ENCODE peak calls at places on chromosomes 6 and 20, in five cellular contexts. V is choroid plexus epithelial cell, X is heart right ventricle, A is SK-N-SH, E is tibial nerve. R is an unnamed sample.

GRCh38 chr6:63504777-63505384 is 67.4 kb upstream of the LOC128125822 start:
- DNase-seq in V (no peak), A (no peak), X (no peak), E (no peak), R (no peak)

GRCh38 chr20:46011631-46012482 is 3.1 kb downstream of the MMP9 start:
- DNase-seq in E (no peak), A (peak; percentile 59), V (peak; percentile 27), X (peak; percentile 40), R (no peak)

GRCh38 chr6:21149460-21149859 is 444.1 kb upstream of the SOX4 start:
- DNase-seq in X (no peak), A (no peak), E (no peak), V (peak; percentile 16), R (no peak)

GRCh38 chr6:42937548-42938427 is 8.5 kb downstream of the CNPY3 start:
- DNase-seq in E (no peak), A (no peak), X (no peak), V (no peak), R (no peak)

GRCh38 chr6:29395331-29395730 is at the start of gene OR12D2:
- DNase-seq in A (no peak), X (no peak), V (no peak), E (no peak), R (no peak)

GRCh38 chr6:106162926-106163325 is 76.8 kb downstream of the PRDM1 start:
- DNase-seq in E (no peak), A (no peak), X (no peak), V (no peak), R (no peak)

GRCh38 chr6:30759575-30760239 is 15.4 kb upstream of the IER3 start:
- DNase-seq in X (no peak), E (no peak), V (peak; percentile 94), A (no peak), R (peak; percentile 90)

GRCh38 chr6:45728674-45729073 is 287.0 kb downstream of the CLIC5 start:
- DNase-seq in X (no peak), E (no peak), A (no peak), V (peak; percentile 65), R (no peak)

GRCh38 chr20:11178946-11179654 is 505.3 kb upstream of the JAG1 start:
- DNase-seq in A (no peak), X (no peak), E (no peak), V (peak; percentile 75), R (peak; percentile 49)

GRCh38 chr6:166423781-166424180 is 41.0 kb upstream of the MPC1 start:
- DNase-seq in E (no peak), X (no peak), V (no peak), A (no peak), R (no peak)

GRCh38 chr20:46899619-46900018 is 5.0 kb downstream of the EYA2 start:
- DNase-seq in E (no peak), V (no peak), A (no peak), X (no peak), R (no peak)

GRCh38 chr20:31593221-31594001 is 11.7 kb upstream of the ID1 start:
- DNase-seq in X (no peak), E (no peak), V (peak; percentile 85), A (no peak), R (no peak)

GRCh38 chr6:101402618-101403002 is 9.1 kb downstream of the GRIK2 start:
- DNase-seq in V (no peak), E (no peak), A (peak; percentile 71), X (no peak), R (no peak)

GRCh38 chr6:135922170-135922569 is 70.7 kb downstream of the PDE7B start:
- DNase-seq in A (peak; percentile 31), X (peak; percentile 54), V (peak; percentile 98), E (no peak), R (peak; percentile 98)

GRCh38 chr6:99618649-99619408 is 12.2 kb downstream of the PRDM13 start:
- DNase-seq in A (peak; percentile 70), X (no peak), V (no peak), E (no peak), R (no peak)

GRCh38 chr6:36578030-36578825 is 15.9 kb upstream of the SRSF3 start:
- DNase-seq in E (no peak), A (peak; percentile 33), X (no peak), V (no peak), R (no peak)

GRCh38 chr20:57060407-57061057 is 205.9 kb downstream of the BMP7 start:
- DNase-seq in X (no peak), E (no peak), A (no peak), V (no peak), R (no peak)

GRCh38 chr20:52484438-52484837 is 292.9 kb upstream of the ZFP64 start:
- DNase-seq in V (peak; percentile 4), X (no peak), A (no peak), E (no peak), R (no peak)

GRCh38 chr20:14947536-14947935 is 610.1 kb upstream of the FLRT3 start:
- DNase-seq in X (no peak), A (no peak), E (no peak), V (no peak), R (no peak)

GRCh38 chr6:351867-352289 is 39.7 kb upstream of the IRF4 start:
- DNase-seq in V (no peak), X (no peak), A (no peak), E (no peak), R (no peak)

GRCh38 chr6:55902796-55903195 is 27.4 kb upstream of the BMP5 start:
- DNase-seq in A (no peak), X (no peak), V (peak; percentile 53), E (no peak), R (no peak)

GRCh38 chr20:25341716-25342680 is 48.6 kb downstream of the ABHD12 start:
- DNase-seq in E (no peak), V (peak; percentile 34), A (no peak), X (no peak), R (no peak)

GRCh38 chr20:771741-772464 is 3.6 kb upstream of the SLC52A3 start:
- DNase-seq in A (no peak), E (no peak), V (no peak), X (no peak), R (no peak)

GRCh38 chr6:39228992-39229767 is at the start of gene KCNK5:
- DNase-seq in X (peak; percentile 34), V (peak; percentile 44), A (peak; percentile 96), E (peak; percentile 43), R (no peak)

GRCh38 chr6:39225946-39226437 is 3.3 kb downstream of the KCNK5 start:
- DNase-seq in V (no peak), X (no peak), E (no peak), A (no peak), R (no peak)

GRCh38 chr6:39226606-39227300 is 2.5 kb downstream of the KCNK5 start:
- DNase-seq in E (no peak), V (no peak), X (no peak), A (no peak), R (no peak)

GRCh38 chr6:39227476-39227875 is 1.8 kb downstream of the KCNK5 start:
- DNase-seq in E (no peak), V (no peak), A (no peak), X (no peak), R (no peak)

GRCh38 chr6:39228111-39228971 is 934 bp downstream of the KCNK5 start:
- DNase-seq in A (peak; percentile 34), X (no peak), V (no peak), E (no peak), R (no peak)
- H3K4me3 ChIP-seq in A (no peak overlapping the region), X (peak overlapping the region; percentile 45), V (no peak overlapping the region), E (peak overlapping the region; percentile 61), R (no peak overlapping the region)

GRCh38 chr6:95094751-95095150 is 482.6 kb upstream of the MANEA start:
- DNase-seq in A (no peak), E (no peak), V (peak; percentile 70), X (no peak), R (peak; percentile 4)

GRCh38 chr6:95095855-95096254 is 481.5 kb upstream of the MANEA start:
- DNase-seq in X (no peak), A (no peak), V (no peak), E (no peak), R (no peak)

GRCh38 chr6:95095271-95095670 is 482.1 kb upstream of the MANEA start:
- DNase-seq in V (peak; percentile 27), E (no peak), X (no peak), A (no peak), R (no peak)

GRCh38 chr6:95093154-95093553 is 484.2 kb upstream of the MANEA start:
- DNase-seq in V (peak; percentile 17), E (no peak), A (no peak), X (no peak), R (peak; percentile 38)

DNA sequence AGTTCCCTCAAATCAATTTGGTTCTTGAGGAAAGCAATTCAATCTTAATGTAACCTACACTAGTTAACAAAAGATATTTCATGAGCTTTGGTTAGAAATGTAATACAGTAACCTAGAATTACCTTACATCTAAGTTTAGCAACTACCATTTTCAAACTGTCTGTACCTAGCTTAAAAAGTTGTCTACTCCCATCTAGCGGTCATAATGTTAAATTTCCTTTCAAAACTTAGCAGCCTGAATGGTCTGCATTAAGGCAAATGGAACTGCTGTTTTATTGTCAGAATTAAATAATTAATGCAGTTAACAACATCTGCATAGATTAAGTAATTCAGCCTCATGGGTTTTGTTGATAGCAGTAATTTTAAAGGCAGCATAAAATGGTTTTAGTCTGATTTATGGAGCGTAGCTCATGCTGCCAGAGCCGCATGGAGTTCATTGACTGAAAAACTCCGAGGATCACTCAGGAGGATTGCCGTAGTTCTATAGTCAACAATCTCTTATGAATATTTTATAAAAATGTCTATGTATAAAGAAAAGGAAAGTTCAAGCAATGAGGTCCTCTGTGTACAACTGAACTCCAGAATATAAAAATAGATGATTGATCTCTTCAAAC is 485.4 kb upstream of the MANEA start:
- DNase-seq in V (peak; percentile 87), E (no peak), A (peak; percentile 21), X (no peak), R (peak; percentile 66)
- TF ChIP-seq CTCF in V (peak; percentile 60), E (peak; percentile 28), A (peak; percentile 75), X (peak; percentile 60), R (peak; percentile 46)

DNA sequence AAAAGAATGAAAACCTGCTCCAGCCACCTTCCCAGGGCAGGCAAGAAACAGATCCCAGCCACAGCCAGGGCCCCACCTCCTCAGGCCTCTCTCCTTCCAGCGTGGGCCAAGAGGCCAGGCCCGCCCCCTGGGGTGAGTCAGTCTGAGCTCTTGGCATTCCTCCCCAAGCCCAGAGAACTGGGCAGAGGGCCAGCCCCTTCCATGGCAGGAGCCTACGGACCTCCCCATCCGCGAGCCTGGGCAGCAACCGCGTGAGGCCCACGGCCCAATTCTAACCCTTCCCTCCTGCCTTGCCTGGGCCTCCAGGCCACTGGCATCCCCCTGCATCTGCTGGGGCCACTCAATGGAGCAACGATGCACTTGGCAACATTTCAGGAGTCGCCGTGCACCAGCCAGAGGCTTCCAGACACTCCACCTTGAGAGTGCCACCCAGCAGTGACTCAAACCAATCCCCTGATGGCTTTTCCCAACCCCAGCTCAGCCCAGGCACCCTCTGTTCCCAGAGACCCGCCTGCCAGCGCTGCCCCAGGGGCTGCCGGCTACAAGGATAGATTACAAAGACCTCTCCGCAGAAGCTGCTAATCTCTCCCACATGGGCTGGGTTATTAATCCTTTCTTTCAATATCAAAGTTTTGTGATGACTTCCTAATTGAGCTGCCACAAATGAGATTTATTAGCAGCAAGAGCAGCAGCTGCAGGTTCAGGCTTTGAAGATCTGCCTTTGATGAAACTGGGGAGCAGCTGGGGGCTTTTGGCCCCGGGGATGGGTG is 85.8 kb downstream of the NFATC2 start:
- DNase-seq in X (peak; percentile 95), E (peak; percentile 98), V (peak; percentile 97), A (peak; percentile 89), R (peak; percentile 92)
- H3K4me3 ChIP-seq in X (no peak overlapping the region), E (no peak overlapping the region), V (no peak overlapping the region), A (peak overlapping the region; percentile 35), R (no peak overlapping the region)

DNA sequence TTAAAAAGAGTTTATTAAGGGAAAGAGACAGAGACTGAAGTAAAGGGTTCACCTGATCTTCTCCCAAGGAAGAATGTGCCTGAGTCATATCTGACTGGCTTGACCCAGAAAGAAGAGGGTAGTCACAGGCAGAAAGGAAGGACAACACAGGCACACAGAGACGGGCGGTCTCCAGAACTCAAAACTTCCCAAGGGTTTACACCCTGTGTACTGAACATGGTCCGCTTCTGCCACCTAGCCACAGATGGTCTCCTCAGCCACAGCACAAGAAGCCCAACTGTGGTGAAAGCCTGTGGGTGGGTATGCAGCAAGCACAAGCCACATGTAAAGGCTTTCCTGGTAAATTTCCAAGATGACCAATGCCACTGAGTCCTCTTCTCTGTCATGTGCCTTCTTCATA is 17.2 kb downstream of the UNC5CL start:
- DNase-seq in A (peak; percentile 39), E (no peak), X (peak; percentile 25), V (peak; percentile 65), R (peak; percentile 48)
- TF ChIP-seq CTCF in A (peak; percentile 36), E (no peak), X (peak; percentile 33), V (peak; percentile 50), R (peak; percentile 54)

R was measured in astrocyte of the cerebellum.